ENCODE peak calls at places on chromosomes 7 and 10, in eight cellular contexts. F is AG09319, E is NCI-H1694 treated with DMSO at 0.1 percent for 48 hours, Y is NCI-H2081, C is T-helper 9 cell, I is RPMI7951, O is endothelial cell, K is amniotic stem cell. L is an unnamed sample.

GRCh38 chr10:102324061-102324460 is 71.4 kb upstream of the NFKB2 start:
- DNase-seq in F (no peak), E (no peak), Y (no peak), C (no peak), I (no peak), O (no peak), K (no peak), L (no peak)

GRCh38 chr7:21261627-21262564 is 166.0 kb upstream of the SP4 start:
- DNase-seq in F (no peak), E (no peak), Y (peak; percentile 58), C (peak; percentile 6), I (peak; percentile 39), O (peak; percentile 52), K (no peak), L (peak; percentile 44)

GRCh38 chr10:97404044-97404443 is 2.9 kb upstream of the RRP12 start:
- DNase-seq in F (no peak), E (no peak), Y (no peak), C (no peak), I (no peak), O (no peak), K (no peak), L (no peak)

GRCh38 chr10:62394556-62395018 is 20.4 kb downstream of the ZNF365 start:
- DNase-seq in F (no peak), E (no peak), Y (no peak), C (no peak), I (no peak), O (no peak), K (no peak), L (no peak)

GRCh38 chr7:81693894-81694293 is 76.0 kb downstream of the HGF start:
- DNase-seq in F (no peak), E (no peak), Y (no peak), C (no peak), I (no peak), O (no peak), K (no peak), L (no peak)

GRCh38 chr10:100739516-100740368 is 5.6 kb upstream of the PAX2 start:
- DNase-seq in F (no peak), E (no peak), Y (no peak), C (no peak), I (no peak), O (no peak), K (no peak), L (no peak)

GRCh38 chr7:151608031-151608551 is 88.4 kb upstream of the RHEB start:
- DNase-seq in F (no peak), E (no peak), Y (no peak), C (no peak), I (no peak), O (no peak), K (no peak), L (peak; percentile 90)

GRCh38 chr7:70733115-70733514 is 398.8 kb upstream of the GALNT17 start:
- DNase-seq in F (no peak), E (no peak), Y (no peak), C (no peak), I (no peak), O (no peak), K (no peak), L (no peak)

GRCh38 chr10:125276137-125276536 is 115.8 kb upstream of the CTBP2 start:
- DNase-seq in F (no peak), E (no peak), Y (no peak), C (no peak), I (no peak), O (no peak), K (no peak), L (no peak)

GRCh38 chr10:75717126-75717916 is 285.9 kb downstream of the LRMDA start:
- DNase-seq in F (no peak), E (peak; percentile 48), Y (no peak), C (no peak), I (peak; percentile 21), O (no peak), K (no peak), L (no peak)

L was measured in HCT116.